ENCODE peak calls at places on chromosomes 3 and 15, in six cellular contexts. One of them, this sample, is unnamed.

GRCh38 chr3:13714251-13714916 is 165.5 kb downstream of the FBLN2 start:
- DNase-seq in K562: no peak
- DNase-seq in HepG2: no peak
- DNase-seq in H1: no peak
- DNase-seq in GM12892: no peak
- DNase-seq in GM12878: no peak
- DNase-seq in this sample: no peak

GRCh38 chr3:118997190-118997589 is 37.5 kb downstream of the IGSF11 start:
- DNase-seq in K562: no peak
- DNase-seq in HepG2: no peak
- DNase-seq in H1: no peak
- DNase-seq in GM12892: no peak
- DNase-seq in GM12878: no peak
- DNase-seq in this sample: no peak

GRCh38 chr3:73080201-73080966 is 18.9 kb downstream of the EBLN2 start:
- DNase-seq in K562: no peak
- DNase-seq in HepG2: no peak
- DNase-seq in H1: no peak
- DNase-seq in GM12892: no peak
- DNase-seq in GM12878: no peak
- DNase-seq in this sample: no peak

GRCh38 chr3:8441969-8442559 is 59.6 kb upstream of the LMCD1 start:
- DNase-seq in K562: peak
- DNase-seq in HepG2: peak
- DNase-seq in H1: peak
- DNase-seq in GM12892: no peak
- DNase-seq in GM12878: no peak
- DNase-seq in this sample: no peak

GRCh38 chr3:188046561-188047213 is 107.3 kb upstream of the LPP start:
- DNase-seq in K562: no peak
- DNase-seq in HepG2: no peak
- DNase-seq in H1: no peak
- DNase-seq in GM12892: no peak
- DNase-seq in GM12878: no peak
- DNase-seq in this sample: no peak

GRCh38 chr15:39920510-39921273 is 626 bp upstream of the GPR176 start:
- DNase-seq in K562: peak
- DNase-seq in HepG2: peak
- DNase-seq in H1: no peak
- DNase-seq in GM12892: peak
- DNase-seq in GM12878: peak
- DNase-seq in this sample: peak

GRCh38 chr3:48467110-48467454 is 20.5 kb downstream of the ATRIP start:
- DNase-seq in K562: no peak
- DNase-seq in HepG2: no peak
- DNase-seq in H1: no peak
- DNase-seq in GM12892: no peak
- DNase-seq in GM12878: no peak
- DNase-seq in this sample: no peak

GRCh38 chr3:45951946-45952345 is 8.7 kb downstream of the CXCR6 start:
- DNase-seq in K562: no peak
- DNase-seq in HepG2: no peak
- DNase-seq in H1: no peak
- DNase-seq in GM12892: no peak
- DNase-seq in GM12878: no peak
- DNase-seq in this sample: no peak

GRCh38 chr3:124291008-124291407 is 299.1 kb upstream of the ROPN1 start:
- DNase-seq in K562: no peak
- DNase-seq in HepG2: no peak
- DNase-seq in H1: no peak
- DNase-seq in GM12892: no peak
- DNase-seq in GM12878: no peak
- DNase-seq in this sample: no peak

DNA sequence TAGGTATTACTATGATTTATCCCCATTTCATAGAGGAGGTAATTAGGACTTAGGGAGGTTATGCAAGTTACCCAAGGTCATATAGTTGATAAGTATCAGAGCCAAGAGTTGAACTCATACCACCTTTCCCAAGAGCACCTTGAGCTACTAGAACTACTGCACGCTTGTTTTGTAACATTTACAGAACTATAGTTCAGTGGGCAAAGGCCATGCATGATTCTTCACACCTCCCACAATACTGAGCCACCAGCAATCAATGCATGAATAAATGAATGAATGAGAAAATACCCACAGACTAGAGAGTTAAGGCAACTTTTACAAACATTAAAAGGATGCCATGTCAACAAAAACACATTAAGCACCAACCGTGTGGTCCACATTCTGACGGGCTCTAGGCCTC is 46.8 kb downstream of the LIPC start:
- DNase-seq in K562: no peak
- DNase-seq in HepG2: no peak
- DNase-seq in H1: no peak
- DNase-seq in GM12892: no peak
- DNase-seq in GM12878: no peak
- DNase-seq in this sample: no peak
- TF ChIP-seq POLR2AphosphoS5 in K562: no peak
- TF ChIP-seq POLR2AphosphoS5 in HepG2: no peak
- TF ChIP-seq POLR2AphosphoS5 in H1: no peak
- TF ChIP-seq POLR2AphosphoS5 in GM12892: no peak
- TF ChIP-seq POLR2AphosphoS5 in GM12878: no peak
- TF ChIP-seq POLR2AphosphoS5 in this sample: no peak

DNA sequence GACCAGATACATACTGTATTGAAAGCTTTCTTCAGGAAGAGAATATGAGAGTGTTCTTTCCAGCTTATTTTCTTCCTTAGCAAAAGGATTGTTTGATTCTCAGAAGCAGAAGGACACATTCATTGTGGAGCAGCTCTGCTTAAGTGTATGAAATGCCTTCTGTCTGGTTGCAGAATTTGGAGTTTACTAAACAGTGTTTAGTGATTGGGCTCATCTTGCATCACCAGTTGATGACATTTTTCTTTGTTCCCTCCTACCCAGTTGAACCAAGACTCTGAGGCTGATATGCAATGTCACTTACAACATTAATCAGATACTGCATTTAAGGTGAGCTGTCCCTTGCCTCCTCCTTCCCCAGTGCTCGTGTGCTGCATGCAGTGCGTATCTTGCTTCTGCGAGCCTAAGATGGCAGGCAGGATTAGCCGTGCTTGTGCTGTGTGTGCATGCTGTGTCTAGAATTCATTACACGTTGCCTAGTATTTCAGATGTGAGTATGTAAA is 18.4 kb downstream of the ZBTB38 start:
- DNase-seq in K562: peak
- DNase-seq in HepG2: no peak
- DNase-seq in H1: no peak
- DNase-seq in GM12892: no peak
- DNase-seq in GM12878: no peak
- DNase-seq in this sample: no peak
- TF ChIP-seq POLR2A in K562: no peak
- TF ChIP-seq POLR2A in HepG2: no peak
- TF ChIP-seq POLR2A in H1: no peak
- TF ChIP-seq POLR2A in GM12892: peak
- TF ChIP-seq POLR2A in GM12878: peak
- TF ChIP-seq POLR2A in this sample: no peak

GRCh38 chr3:33590541-33590940 is 127.5 kb downstream of the CLASP2 start:
- DNase-seq in K562: no peak
- DNase-seq in HepG2: no peak
- DNase-seq in H1: no peak
- DNase-seq in GM12892: no peak
- DNase-seq in GM12878: no peak
- DNase-seq in this sample: no peak

GRCh38 chr3:33597257-33597689 is 120.8 kb downstream of the CLASP2 start:
- DNase-seq in K562: no peak
- DNase-seq in HepG2: peak
- DNase-seq in H1: no peak
- DNase-seq in GM12892: no peak
- DNase-seq in GM12878: no peak
- DNase-seq in this sample: no peak

DNA sequence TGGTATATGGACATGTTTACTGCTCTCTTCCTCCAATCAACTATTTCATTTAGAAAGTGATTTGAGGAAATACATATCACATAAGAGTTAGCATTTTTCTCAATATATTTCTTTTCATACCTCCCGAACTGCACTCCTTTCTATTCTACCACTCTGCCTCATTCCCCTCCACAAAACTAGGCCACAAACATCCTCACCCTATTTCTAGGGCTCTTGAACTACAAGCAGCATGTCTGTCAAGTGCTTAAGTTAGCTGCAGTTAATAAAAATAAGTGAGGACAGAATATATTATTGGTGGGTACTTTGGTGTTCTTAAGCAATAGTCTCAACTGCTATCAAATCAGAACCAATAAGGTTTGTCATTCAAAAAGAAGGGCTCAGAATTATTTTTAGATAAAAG is 125.1 kb downstream of the CLASP2 start:
- DNase-seq in K562: no peak
- DNase-seq in HepG2: no peak
- DNase-seq in H1: no peak
- DNase-seq in GM12892: no peak
- DNase-seq in GM12878: no peak
- DNase-seq in this sample: no peak
- TF ChIP-seq TAF1 in K562: no peak
- TF ChIP-seq TAF1 in HepG2: no peak
- TF ChIP-seq TAF1 in H1: no peak
- TF ChIP-seq TAF1 in GM12892: no peak
- TF ChIP-seq TAF1 in GM12878: no peak
- TF ChIP-seq TAF1 in this sample: no peak

DNA sequence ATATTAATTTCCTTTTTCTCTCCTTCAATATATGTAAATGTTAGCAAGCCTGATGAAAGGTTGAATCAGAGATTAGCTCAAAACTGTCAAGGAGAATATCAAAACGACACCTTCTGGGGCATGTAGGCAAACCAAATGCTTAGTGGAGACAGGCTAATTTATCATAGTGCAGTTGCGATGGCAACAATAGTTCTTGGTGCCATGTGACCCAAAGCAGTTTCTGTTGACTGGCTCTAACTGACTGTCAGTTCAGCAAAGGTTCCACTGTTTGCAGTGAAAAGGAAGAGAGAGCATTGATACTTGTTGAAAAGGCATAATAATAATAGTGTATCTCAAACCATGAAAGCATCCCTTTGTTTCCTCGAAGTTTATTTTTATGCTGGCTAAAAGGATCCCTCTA is 513.9 kb downstream of the NLGN1 start:
- DNase-seq in K562: no peak
- DNase-seq in HepG2: no peak
- DNase-seq in H1: no peak
- DNase-seq in GM12892: no peak
- DNase-seq in GM12878: no peak
- DNase-seq in this sample: no peak
- TF ChIP-seq POLR2AphosphoS5 in K562: no peak
- TF ChIP-seq POLR2AphosphoS5 in HepG2: no peak
- TF ChIP-seq POLR2AphosphoS5 in H1: no peak
- TF ChIP-seq POLR2AphosphoS5 in GM12892: no peak
- TF ChIP-seq POLR2AphosphoS5 in GM12878: no peak
- TF ChIP-seq POLR2AphosphoS5 in this sample: no peak

DNA sequence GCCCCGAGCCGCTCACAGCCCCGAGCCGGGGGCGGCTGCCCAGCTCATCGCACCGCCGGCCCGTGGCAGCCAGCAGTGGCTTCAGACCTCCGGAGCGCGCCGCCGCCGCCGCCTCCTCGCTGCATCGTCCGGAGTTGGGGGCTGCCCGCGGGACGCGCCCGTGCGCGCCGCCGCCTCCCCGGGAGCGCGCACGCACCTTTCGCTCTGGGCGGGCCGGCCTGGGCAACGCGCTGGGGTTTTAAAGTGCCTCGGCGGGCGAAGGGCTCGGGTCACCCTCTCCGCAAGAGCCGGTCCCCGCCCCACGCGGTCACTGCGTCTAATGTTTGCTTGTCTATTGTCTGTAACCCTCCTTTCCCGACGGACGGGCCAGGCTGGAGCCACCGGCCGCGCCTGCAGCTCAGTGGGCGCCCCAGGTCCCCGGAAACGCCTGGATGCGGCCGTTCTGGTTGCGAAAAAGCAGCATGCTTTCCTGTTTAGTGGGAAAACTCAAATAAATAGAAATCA is at the start of gene RYK:
- DNase-seq in K562: peak
- DNase-seq in HepG2: peak
- DNase-seq in H1: peak
- DNase-seq in GM12892: peak
- DNase-seq in GM12878: no peak
- DNase-seq in this sample: peak
- TF ChIP-seq POLR2A in K562: peak
- TF ChIP-seq POLR2A in HepG2: peak
- TF ChIP-seq POLR2A in H1: peak
- TF ChIP-seq POLR2A in GM12892: peak
- TF ChIP-seq POLR2A in GM12878: peak
- TF ChIP-seq POLR2A in this sample: peak

GRCh38 chr15:77107068-77107467 is 36.2 kb upstream of the TSPAN3 start:
- DNase-seq in K562: no peak
- DNase-seq in HepG2: no peak
- DNase-seq in H1: no peak
- DNase-seq in GM12892: no peak
- DNase-seq in GM12878: no peak
- DNase-seq in this sample: no peak
- TF ChIP-seq TAF1 in K562: no peak
- TF ChIP-seq TAF1 in HepG2: no peak
- TF ChIP-seq TAF1 in H1: no peak
- TF ChIP-seq TAF1 in GM12892: no peak
- TF ChIP-seq TAF1 in GM12878: no peak
- TF ChIP-seq TAF1 in this sample: no peak

DNA sequence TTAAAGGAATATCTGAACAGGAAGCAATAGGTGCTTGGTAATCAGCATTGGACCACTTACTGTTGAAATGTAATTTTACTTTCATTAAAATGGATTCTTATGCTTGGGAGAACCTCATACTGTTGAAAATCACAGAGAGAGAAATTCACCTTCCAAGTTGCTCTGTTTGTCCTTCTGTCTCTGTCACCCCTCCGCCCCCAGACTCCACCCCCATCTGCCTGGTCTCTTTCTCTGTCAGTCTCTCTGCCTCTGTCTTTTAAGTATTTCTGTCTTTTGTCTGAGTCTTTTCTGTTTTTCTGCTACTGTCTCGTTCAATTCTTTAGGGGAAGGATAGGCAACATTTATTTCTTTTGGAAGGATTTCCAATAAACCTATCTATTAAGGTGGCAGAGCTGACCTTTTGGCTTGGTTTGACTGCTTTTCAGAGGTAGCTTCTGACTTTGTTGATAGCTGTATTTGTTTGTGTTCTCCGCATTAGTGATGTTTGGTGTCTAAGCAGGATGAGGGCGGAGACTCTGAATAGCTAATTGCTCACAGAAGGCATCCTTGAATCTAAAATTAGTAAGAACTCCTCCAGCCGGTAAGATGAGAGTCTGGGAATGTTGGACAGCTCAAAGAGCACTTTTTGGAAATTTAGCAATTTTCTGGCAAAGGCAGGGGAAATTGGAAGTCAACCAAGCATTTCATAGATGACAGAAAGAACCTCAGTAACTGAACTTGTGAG is 174.2 kb downstream of the KLHL25 start:
- DNase-seq in K562: no peak
- DNase-seq in HepG2: no peak
- DNase-seq in H1: no peak
- DNase-seq in GM12892: no peak
- DNase-seq in GM12878: no peak
- DNase-seq in this sample: no peak
- TF ChIP-seq POLR2AphosphoS5 in K562: no peak
- TF ChIP-seq POLR2AphosphoS5 in HepG2: no peak
- TF ChIP-seq POLR2AphosphoS5 in H1: no peak
- TF ChIP-seq POLR2AphosphoS5 in GM12892: no peak
- TF ChIP-seq POLR2AphosphoS5 in GM12878: no peak
- TF ChIP-seq POLR2AphosphoS5 in this sample: no peak